ENCODE peak calls at places on chromosomes 6 and 20, in five cellular contexts. One of them, this sample, is unnamed.

GRCh38 chr6:22954749-22955385 is 385.5 kb downstream of the HDGFL1 start:
- DNase-seq in lower leg skin: no peak
- DNase-seq in thoracic aorta: no peak
- DNase-seq in astrocyte: peak; percentile 8
- DNase-seq in heart left ventricle: no peak
- DNase-seq in this sample: no peak

GRCh38 chr6:139402935-139403386 is 28.5 kb upstream of the CITED2 start:
- DNase-seq in lower leg skin: no peak
- DNase-seq in thoracic aorta: no peak
- DNase-seq in astrocyte: peak; percentile 100
- DNase-seq in heart left ventricle: no peak
- DNase-seq in this sample: peak; percentile 99

GRCh38 chr20:50792708-50793574 is 1.9 kb upstream of the BCAS4 start:
- DNase-seq in lower leg skin: no peak
- DNase-seq in thoracic aorta: no peak
- DNase-seq in astrocyte: peak; percentile 22
- DNase-seq in heart left ventricle: no peak
- DNase-seq in this sample: no peak

GRCh38 chr6:169921853-169922779 is 170.7 kb downstream of the ERMARD start:
- DNase-seq in lower leg skin: no peak
- DNase-seq in thoracic aorta: no peak
- DNase-seq in astrocyte: no peak
- DNase-seq in heart left ventricle: no peak
- DNase-seq in this sample: no peak

GRCh38 chr6:31663961-31664789 is 622 bp downstream of the GPANK1 start:
- DNase-seq in lower leg skin: peak; percentile 90
- DNase-seq in thoracic aorta: no peak
- DNase-seq in astrocyte: peak; percentile 74
- DNase-seq in heart left ventricle: no peak
- DNase-seq in this sample: peak; percentile 80

GRCh38 chr6:49342410-49342809 is 120.6 kb downstream of the MMUT start:
- DNase-seq in lower leg skin: no peak
- DNase-seq in thoracic aorta: no peak
- DNase-seq in astrocyte: no peak
- DNase-seq in heart left ventricle: no peak
- DNase-seq in this sample: no peak

GRCh38 chr6:50249493-50249892 is 199.8 kb upstream of the DEFB112 start:
- DNase-seq in lower leg skin: no peak
- DNase-seq in thoracic aorta: no peak
- DNase-seq in astrocyte: peak; percentile 8
- DNase-seq in heart left ventricle: no peak
- DNase-seq in this sample: no peak

GRCh38 chr20:8335059-8335458 is 203.0 kb downstream of the PLCB1 start:
- DNase-seq in lower leg skin: no peak
- DNase-seq in thoracic aorta: no peak
- DNase-seq in astrocyte: no peak
- DNase-seq in heart left ventricle: no peak
- DNase-seq in this sample: no peak

GRCh38 chr6:79841577-79842381 is 105.6 kb downstream of the ELOVL4 start:
- DNase-seq in lower leg skin: no peak
- DNase-seq in thoracic aorta: no peak
- DNase-seq in astrocyte: no peak
- DNase-seq in heart left ventricle: no peak
- DNase-seq in this sample: no peak

GRCh38 chr20:62716198-62716940 is 7.7 kb downstream of the NTSR1 start:
- DNase-seq in lower leg skin: no peak
- DNase-seq in thoracic aorta: no peak
- DNase-seq in astrocyte: no peak
- DNase-seq in heart left ventricle: no peak
- DNase-seq in this sample: no peak

GRCh38 chr6:2478200-2478599 is 232.8 kb upstream of the GMDS start:
- DNase-seq in lower leg skin: no peak
- DNase-seq in thoracic aorta: no peak
- DNase-seq in astrocyte: peak; percentile 67
- DNase-seq in heart left ventricle: no peak
- DNase-seq in this sample: peak; percentile 68

GRCh38 chr20:64035066-64035932 is 683 bp upstream of the C20orf204 start:
- DNase-seq in lower leg skin: no peak
- DNase-seq in thoracic aorta: no peak
- DNase-seq in astrocyte: no peak
- DNase-seq in heart left ventricle: no peak
- DNase-seq in this sample: no peak

GRCh38 chr6:155313602-155314091 is 637 bp downstream of the TFB1M start:
- DNase-seq in lower leg skin: no peak
- DNase-seq in thoracic aorta: no peak
- DNase-seq in astrocyte: no peak
- DNase-seq in heart left ventricle: no peak
- DNase-seq in this sample: peak; percentile 7

GRCh38 chr6:38193051-38193450 is 373.5 kb downstream of the ZFAND3 start:
- DNase-seq in lower leg skin: peak; percentile 62
- DNase-seq in thoracic aorta: no peak
- DNase-seq in astrocyte: no peak
- DNase-seq in heart left ventricle: no peak
- DNase-seq in this sample: no peak

GRCh38 chr6:154815938-154816820 is 83.0 kb downstream of the SCAF8 start:
- DNase-seq in lower leg skin: no peak
- DNase-seq in thoracic aorta: no peak
- DNase-seq in astrocyte: peak; percentile 51
- DNase-seq in heart left ventricle: no peak
- DNase-seq in this sample: peak; percentile 65

GRCh38 chr20:13995841-13996240 is 525 bp downstream of the MACROD2 start:
- DNase-seq in lower leg skin: no peak
- DNase-seq in thoracic aorta: no peak
- DNase-seq in astrocyte: no peak
- DNase-seq in heart left ventricle: peak; percentile 20
- DNase-seq in this sample: no peak

GRCh38 chr6:6351626-6352025 is 31.2 kb upstream of the F13A1 start:
- DNase-seq in lower leg skin: no peak
- DNase-seq in thoracic aorta: no peak
- DNase-seq in astrocyte: no peak
- DNase-seq in heart left ventricle: no peak
- DNase-seq in this sample: no peak

GRCh38 chr6:166221636-166222035 is 54.0 kb upstream of the TBXT start:
- DNase-seq in lower leg skin: no peak
- DNase-seq in thoracic aorta: no peak
- DNase-seq in astrocyte: no peak
- DNase-seq in heart left ventricle: no peak
- DNase-seq in this sample: no peak

GRCh38 chr6:157929076-157929475 is 52.6 kb upstream of the SYNJ2 start:
- DNase-seq in lower leg skin: no peak
- DNase-seq in thoracic aorta: no peak
- DNase-seq in astrocyte: no peak
- DNase-seq in heart left ventricle: no peak
- DNase-seq in this sample: no peak

GRCh38 chr6:52540286-52540902 is 36.5 kb downstream of the TRAM2 start:
- DNase-seq in lower leg skin: peak; percentile 13
- DNase-seq in thoracic aorta: no peak
- DNase-seq in astrocyte: peak; percentile 80
- DNase-seq in heart left ventricle: no peak
- DNase-seq in this sample: peak; percentile 69

GRCh38 chr20:63054695-63055240 is 48.0 kb upstream of the BHLHE23 start:
- DNase-seq in lower leg skin: peak; percentile 59
- DNase-seq in thoracic aorta: no peak
- DNase-seq in astrocyte: no peak
- DNase-seq in heart left ventricle: no peak
- DNase-seq in this sample: no peak

GRCh38 chr20:32333988-32334885 is 23.9 kb upstream of the ASXL1 start:
- DNase-seq in lower leg skin: peak; percentile 89
- DNase-seq in thoracic aorta: no peak
- DNase-seq in astrocyte: no peak
- DNase-seq in heart left ventricle: peak; percentile 77
- DNase-seq in this sample: no peak

GRCh38 chr6:6676910-6677441 is 88.5 kb downstream of the LY86 start:
- DNase-seq in lower leg skin: peak; percentile 97
- DNase-seq in thoracic aorta: peak; percentile 25
- DNase-seq in astrocyte: peak; percentile 25
- DNase-seq in heart left ventricle: peak; percentile 75
- DNase-seq in this sample: peak; percentile 73

GRCh38 chr20:21702553-21703467 is 2.7 kb upstream of the PAX1 start:
- DNase-seq in lower leg skin: peak; percentile 92
- DNase-seq in thoracic aorta: no peak
- DNase-seq in astrocyte: no peak
- DNase-seq in heart left ventricle: no peak
- DNase-seq in this sample: peak; percentile 19

GRCh38 chr20:15333170-15333569 is 995.8 kb upstream of the FLRT3 start:
- DNase-seq in lower leg skin: no peak
- DNase-seq in thoracic aorta: no peak
- DNase-seq in astrocyte: no peak
- DNase-seq in heart left ventricle: no peak
- DNase-seq in this sample: no peak

GRCh38 chr6:41602864-41603608 is 35.2 kb upstream of the MDFI start:
- DNase-seq in lower leg skin: peak; percentile 94
- DNase-seq in thoracic aorta: peak; percentile 35
- DNase-seq in astrocyte: peak; percentile 70
- DNase-seq in heart left ventricle: peak; percentile 84
- DNase-seq in this sample: peak; percentile 76
- TF ChIP-seq CTCF in lower leg skin: no peak
- TF ChIP-seq CTCF in thoracic aorta: peak; percentile 81
- TF ChIP-seq CTCF in astrocyte: peak; percentile 86
- TF ChIP-seq CTCF in heart left ventricle: peak; percentile 87
- TF ChIP-seq CTCF in this sample: peak; percentile 86

GRCh38 chr6:7725849-7726415 is at the start of gene BMP6:
- DNase-seq in lower leg skin: peak; percentile 96
- DNase-seq in thoracic aorta: peak; percentile 46
- DNase-seq in astrocyte: peak; percentile 74
- DNase-seq in heart left ventricle: peak; percentile 90
- DNase-seq in this sample: peak; percentile 78

GRCh38 chr6:7728855-7729590 is 3.1 kb downstream of the BMP6 start:
- DNase-seq in lower leg skin: no peak
- DNase-seq in thoracic aorta: no peak
- DNase-seq in astrocyte: no peak
- DNase-seq in heart left ventricle: no peak
- DNase-seq in this sample: no peak

GRCh38 chr6:7726416-7727149 is 684 bp downstream of the BMP6 start:
- DNase-seq in lower leg skin: no peak
- DNase-seq in thoracic aorta: no peak
- DNase-seq in astrocyte: no peak
- DNase-seq in heart left ventricle: no peak
- DNase-seq in this sample: no peak

GRCh38 chr6:7727951-7728854 is 2.3 kb downstream of the BMP6 start:
- DNase-seq in lower leg skin: no peak
- DNase-seq in thoracic aorta: no peak
- DNase-seq in astrocyte: no peak
- DNase-seq in heart left ventricle: peak; percentile 31
- DNase-seq in this sample: no peak

DNA sequence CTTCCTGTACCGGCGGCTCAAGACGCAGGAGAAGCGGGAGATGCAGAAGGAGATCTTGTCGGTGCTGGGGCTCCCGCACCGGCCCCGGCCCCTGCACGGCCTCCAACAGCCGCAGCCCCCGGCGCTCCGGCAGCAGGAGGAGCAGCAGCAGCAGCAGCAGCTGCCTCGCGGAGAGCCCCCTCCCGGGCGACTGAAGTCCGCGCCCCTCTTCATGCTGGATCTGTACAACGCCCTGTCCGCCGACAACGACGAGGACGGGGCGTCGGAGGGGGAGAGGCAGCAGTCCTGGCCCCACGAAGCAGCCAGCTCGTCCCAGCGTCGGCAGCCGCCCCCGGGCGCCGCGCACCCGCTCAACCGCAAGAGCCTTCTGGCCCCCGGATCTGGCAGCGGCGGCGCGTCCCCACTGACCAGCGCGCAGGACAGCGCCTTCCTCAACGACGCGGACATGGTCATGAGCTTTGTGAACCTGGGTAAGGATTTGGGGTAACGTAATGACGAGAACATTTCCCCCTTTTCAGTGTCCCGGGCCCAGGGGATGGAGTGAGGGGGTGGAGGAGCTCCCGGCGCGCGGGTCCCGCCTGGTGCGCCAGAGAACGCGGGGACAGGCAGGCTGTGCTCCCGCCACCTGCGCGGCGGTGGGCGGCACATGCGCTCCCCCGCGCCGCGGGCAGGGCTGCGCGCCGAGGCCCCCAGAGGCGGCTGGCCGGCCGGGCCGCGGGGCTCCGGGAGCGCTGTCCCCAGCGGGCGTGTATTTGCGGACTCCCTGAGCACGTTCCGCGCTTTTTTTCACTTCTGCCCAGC is 1.5 kb downstream of the BMP6 start:
- DNase-seq in lower leg skin: no peak
- DNase-seq in thoracic aorta: no peak
- DNase-seq in astrocyte: no peak
- DNase-seq in heart left ventricle: peak; percentile 20
- DNase-seq in this sample: no peak
- TF ChIP-seq CTCF in lower leg skin: no peak
- TF ChIP-seq CTCF in thoracic aorta: no peak
- TF ChIP-seq CTCF in astrocyte: no peak
- TF ChIP-seq CTCF in heart left ventricle: no peak
- TF ChIP-seq CTCF in this sample: no peak

DNA sequence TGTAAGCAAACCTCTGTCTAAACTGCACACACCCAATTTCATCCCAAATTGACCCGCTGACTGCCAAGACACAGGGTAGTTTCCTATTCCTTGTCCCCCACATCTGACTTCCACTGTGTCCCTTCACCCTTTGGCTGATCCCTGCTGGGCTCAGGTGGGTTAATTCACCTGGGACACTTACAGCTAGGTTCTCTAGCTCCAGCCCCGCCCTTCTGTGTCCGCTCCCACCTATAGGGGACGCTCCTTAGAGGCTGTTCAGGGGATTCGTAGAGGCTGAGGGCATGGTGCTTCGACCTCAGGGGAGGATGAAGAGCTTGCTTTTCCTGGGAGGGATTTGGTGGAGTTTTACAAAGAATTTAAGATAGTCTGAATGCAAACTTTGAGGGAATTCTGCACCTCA is 4.0 kb upstream of the CD93 start:
- DNase-seq in lower leg skin: peak; percentile 54
- DNase-seq in thoracic aorta: no peak
- DNase-seq in astrocyte: no peak
- DNase-seq in heart left ventricle: no peak
- DNase-seq in this sample: no peak
- TF ChIP-seq CTCF in lower leg skin: no peak
- TF ChIP-seq CTCF in thoracic aorta: no peak
- TF ChIP-seq CTCF in astrocyte: no peak
- TF ChIP-seq CTCF in heart left ventricle: no peak
- TF ChIP-seq CTCF in this sample: no peak

GRCh38 chr20:4896971-4897497 is 104.3 kb downstream of the SLC23A2 start:
- DNase-seq in lower leg skin: no peak
- DNase-seq in thoracic aorta: no peak
- DNase-seq in astrocyte: no peak
- DNase-seq in heart left ventricle: no peak
- DNase-seq in this sample: no peak
- TF ChIP-seq CTCF in lower leg skin: no peak
- TF ChIP-seq CTCF in thoracic aorta: no peak
- TF ChIP-seq CTCF in astrocyte: no peak
- TF ChIP-seq CTCF in heart left ventricle: no peak
- TF ChIP-seq CTCF in this sample: no peak

This sample was measured in AG10803.